ENCODE peak calls at places on chromosomes 16 and 17, in four cellular contexts. S is cardiac muscle cell, E is sigmoid colon, Z is lung. M is an unnamed sample.
A peak's percentile ranks its signal among the peaks of the same experiment; 100 is the strongest.

GRCh38 chr17:50514936-50515702 is 6.9 kb downstream of the MYCBPAP start:
- DNase-seq in S (no peak), E (peak; percentile 82), Z (no peak), M (no peak)

GRCh38 chr16:89706446-89707260 is 5.1 kb upstream of the SPATA2L start:
- DNase-seq in S (no peak), E (no peak), Z (no peak), M (no peak)

GRCh38 chr16:29729116-29729521 is 16.7 kb downstream of the C16orf54 start:
- DNase-seq in S (peak; percentile 65), E (no peak), Z (no peak), M (no peak)

GRCh38 chr17:202501-202951 is 21.1 kb upstream of the DOC2B start:
- DNase-seq in S (no peak), E (peak; percentile 56), Z (no peak), M (no peak)

GRCh38 chr16:89425523-89425922 is 64.8 kb downstream of the ANKRD11 start:
- DNase-seq in S (no peak), E (no peak), Z (no peak), M (no peak)

GRCh38 chr16:57906385-57907316 is 64.3 kb downstream of the CNGB1 start:
- DNase-seq in S (peak; percentile 36), E (no peak), Z (no peak), M (no peak)

GRCh38 chr17:7914771-7915610 is 1.1 kb downstream of the RNF227 start:
- DNase-seq in S (peak; percentile 6), E (peak; percentile 80), Z (no peak), M (peak; percentile 60)

GRCh38 chr16:48384982-48385271 is 286 bp downstream of the SIAH1 start:
- DNase-seq in S (no peak), E (no peak), Z (no peak), M (no peak)

GRCh38 chr16:3112058-3112880 is at the start of gene ZNF205:
- DNase-seq in S (peak; percentile 77), E (peak; percentile 87), Z (peak; percentile 76), M (peak; percentile 74)

GRCh38 chr16:14056970-14057369 is 14.1 kb upstream of the MRTFB start:
- DNase-seq in S (no peak), E (no peak), Z (no peak), M (no peak)

GRCh38 chr16:54980821-54981220 is 50.2 kb downstream of the IRX5 start:
- DNase-seq in S (no peak), E (no peak), Z (no peak), M (no peak)

GRCh38 chr16:27222499-27223225 is 19.3 kb downstream of the KDM8 start:
- DNase-seq in S (peak; percentile 30), E (peak; percentile 86), Z (no peak), M (peak; percentile 80)

GRCh38 chr17:63517825-63518534 is 5.2 kb upstream of the KCNH6 start:
- DNase-seq in S (no peak), E (no peak), Z (no peak), M (no peak)

GRCh38 chr17:14699569-14700190 is 398.8 kb downstream of the HS3ST3B1 start:
- DNase-seq in S (no peak), E (no peak), Z (no peak), M (no peak)

GRCh38 chr16:28326881-28327610 is 34.7 kb downstream of the SBK1 start:
- DNase-seq in S (peak; percentile 74), E (peak; percentile 63), Z (peak; percentile 57), M (peak; percentile 65)

DNA sequence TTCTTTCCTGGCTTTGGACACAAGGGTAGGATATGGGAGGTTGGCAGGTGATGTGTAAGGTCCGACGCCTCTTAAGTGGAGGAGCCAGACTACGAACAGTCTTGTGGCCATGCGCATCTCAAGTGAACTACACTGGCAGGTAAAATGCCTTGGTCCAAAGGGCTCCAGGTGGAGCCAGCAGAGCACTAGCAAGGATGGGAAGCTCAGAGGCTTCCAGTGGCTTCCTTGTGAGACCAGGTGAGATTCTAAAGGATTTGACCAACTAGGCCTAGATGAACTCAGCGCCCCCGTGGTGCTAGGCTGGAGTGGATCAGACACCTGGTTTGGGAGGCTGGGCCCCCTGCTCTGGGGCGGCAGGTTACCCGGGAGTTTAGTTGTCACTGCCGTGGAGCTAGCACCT is 984 bp upstream of the RPS2 start:
- DNase-seq in S (no peak), E (no peak), Z (no peak), M (no peak)
- H3K27ac ChIP-seq in S (peak overlapping the region; percentile 95), E (peak overlapping the region; percentile 92), Z (peak overlapping the region; percentile 97), M (peak overlapping the region; percentile 91)

GRCh38 chr17:17386143-17386800 is 83.1 kb downstream of the NT5M start:
- DNase-seq in S (no peak), E (no peak), Z (no peak), M (no peak)
- TF ChIP-seq CTCF in S (no peak), E (no peak), Z (no peak), M (no peak)

GRCh38 chr16:85585762-85586161 is 27.4 kb upstream of the GSE1 start:
- DNase-seq in S (no peak), E (no peak), Z (no peak), M (no peak)
- H3K4me1 ChIP-seq in S (peaks cover 57% of the 10 kb centered on the region), E (peaks cover 85% of the 10 kb centered on the region), Z (peaks cover 19% of the 10 kb centered on the region), M (no peaks in the 10 kb centered on the region)

GRCh38 chr16:1367486-1368174 is 15.9 kb downstream of the GNPTG start:
- DNase-seq in S (no peak), E (no peak), Z (no peak), M (no peak)
- H3K27ac ChIP-seq in S (no peak overlapping the region), E (no peak overlapping the region), Z (no peak overlapping the region), M (no peak overlapping the region)

GRCh38 chr17:81401727-81402529 is 6.7 kb downstream of the BAHCC1 start:
- DNase-seq in S (peak; percentile 64), E (no peak), Z (no peak), M (no peak)
- TF ChIP-seq CTCF in S (peak; percentile 50), E (no peak), Z (no peak), M (no peak)

GRCh38 chr17:81194225-81194760 is 28.3 kb upstream of the AATK start:
- DNase-seq in S (no peak), E (no peak), Z (no peak), M (no peak)

GRCh38 chr17:81194941-81195901 is 27.5 kb downstream of the CEP131 start:
- DNase-seq in S (no peak), E (no peak), Z (no peak), M (no peak)

GRCh38 chr17:81196505-81197408 is 26.0 kb downstream of the CEP131 start:
- DNase-seq in S (no peak), E (no peak), Z (no peak), M (no peak)

GRCh38 chr17:81197409-81197795 is 25.4 kb downstream of the CEP131 start:
- DNase-seq in S (no peak), E (no peak), Z (no peak), M (no peak)

DNA sequence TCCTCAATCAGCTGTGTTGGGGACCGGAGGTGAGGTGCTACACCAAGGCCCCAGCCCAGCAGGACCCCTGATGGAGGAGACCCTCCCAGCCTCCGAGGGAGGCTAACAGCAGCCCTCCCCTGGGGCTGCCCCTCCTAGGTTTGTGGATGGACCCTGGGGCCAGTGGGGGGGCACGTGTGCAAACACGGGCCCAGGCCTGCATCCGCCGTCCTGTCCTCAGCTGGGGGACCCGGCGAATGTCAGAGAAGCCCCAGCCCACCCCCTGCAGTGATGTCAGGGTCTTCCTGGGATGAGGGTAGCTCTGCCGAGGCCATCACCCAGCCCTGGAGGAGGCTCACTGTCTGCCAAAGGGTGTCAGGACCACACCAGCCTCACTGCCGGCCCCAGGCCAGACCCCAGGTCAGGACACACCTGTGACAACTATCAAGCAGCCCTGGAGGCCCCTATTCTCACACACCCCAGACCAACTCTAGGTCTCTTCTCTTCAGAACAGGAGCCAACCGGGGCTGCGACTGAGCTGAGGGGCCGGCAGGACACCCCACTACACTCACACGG is 26.7 kb downstream of the CEP131 start:
- DNase-seq in S (no peak), E (no peak), Z (no peak), M (no peak)
- H3K4me1 ChIP-seq in S (no peaks in the 10 kb centered on the region), E (peaks cover 28% of the 10 kb centered on the region), Z (peaks cover 19% of the 10 kb centered on the region), M (no peaks in the 10 kb centered on the region)

DNA sequence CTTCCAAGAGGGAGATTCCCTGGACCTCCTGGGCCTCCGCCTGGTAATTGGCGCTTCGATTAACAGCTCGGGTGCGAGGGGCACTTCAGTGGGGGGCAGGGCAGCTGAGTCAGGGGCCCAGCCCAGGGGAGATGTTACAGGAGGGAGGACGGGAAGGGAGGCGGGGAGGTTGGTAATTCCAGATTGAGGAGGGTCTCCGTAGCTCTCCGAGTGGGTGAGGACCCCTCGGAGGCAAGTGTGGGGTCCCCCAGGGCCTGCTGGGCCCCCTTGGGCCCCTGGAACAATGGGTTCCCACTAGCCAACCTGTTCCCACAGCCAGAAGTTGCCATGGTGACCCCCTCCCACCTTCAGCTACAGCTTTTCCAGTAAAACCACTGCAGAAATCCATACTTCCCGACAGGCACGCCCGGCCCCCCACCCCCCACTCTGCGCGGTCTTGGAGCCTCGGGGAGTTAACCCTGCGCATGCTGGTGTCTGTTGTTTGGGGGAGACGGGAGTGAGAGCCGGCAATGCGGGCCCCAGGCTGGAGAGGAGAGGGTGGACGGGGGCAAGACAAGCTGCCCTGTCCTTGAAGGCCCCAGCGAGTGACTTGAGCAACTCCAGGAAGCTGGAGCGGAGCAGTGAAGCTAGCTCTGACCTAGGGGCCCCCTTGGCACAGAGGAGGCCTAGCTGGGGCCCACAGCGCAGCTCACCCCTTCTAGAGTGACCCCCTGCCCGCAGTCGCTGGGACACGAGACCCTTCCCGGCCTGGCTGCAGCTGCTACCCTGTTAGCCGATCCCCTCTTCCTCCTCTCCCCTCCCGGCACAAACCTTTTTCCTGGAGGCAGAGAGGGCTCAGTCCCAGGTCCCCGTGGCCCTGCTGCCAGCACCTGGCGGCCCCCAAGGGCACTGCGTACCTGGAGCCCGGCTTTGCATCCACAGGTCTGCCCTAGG is 37.8 kb downstream of the TMEM235 start:
- DNase-seq in S (peak; percentile 59), E (no peak), Z (no peak), M (no peak)
- H3K27ac ChIP-seq in S (peak overlapping the region; percentile 88), E (no peak overlapping the region), Z (peak overlapping the region; percentile 54), M (no peak overlapping the region)

M was measured in right atrium auricular region.